ENCODE peak calls at places on chromosomes 11 and 22, in six cellular contexts. R is sigmoid colon; N is HTR-8/SVneo; S is small intestine; Y is IMR-90; U is CD4-positive, alpha-beta T cell. F is an unnamed sample.

GRCh38 chr22:27108425-27109114 is 451.2 kb downstream of the MIAT start:
- DNase-seq in N (no peak), U (no peak), R (peak), S (peak), Y (no peak), F (peak)

GRCh38 chr11:64564947-64565889 is 25.8 kb upstream of the SLC22A12 start:
- DNase-seq in N (no peak), S (no peak), Y (no peak), U (no peak), R (no peak), F (no peak)

GRCh38 chr22:44200451-44200850 is 19.7 kb downstream of the PARVG start:
- DNase-seq in S (no peak), R (peak), Y (no peak), N (no peak), U (no peak), F (no peak)

GRCh38 chr22:46757104-46757503 is 5.3 kb upstream of the TBC1D22A start:
- DNase-seq in Y (no peak), N (no peak), S (no peak), R (no peak), U (no peak), F (no peak)

GRCh38 chr11:73295259-73295995 is 12.6 kb upstream of the ARHGEF17 start:
- DNase-seq in N (peak), R (no peak), U (peak), Y (peak), S (peak), F (peak)

GRCh38 chr11:96112192-96113099 is 188.5 kb upstream of the MTMR2 start:
- DNase-seq in Y (peak), N (no peak), U (no peak), S (no peak), R (no peak), F (peak)

GRCh38 chr11:20337526-20338154 is 25.9 kb upstream of the HTATIP2 start:
- DNase-seq in Y (peak), R (no peak), N (peak), U (no peak), S (no peak), F (peak)

GRCh38 chr11:17224727-17225126 is 16.9 kb upstream of the PIK3C2A start:
- DNase-seq in R (no peak), Y (no peak), U (no peak), N (no peak), S (no peak), F (peak)

GRCh38 chr11:3167143-3168119 is 2.3 kb upstream of the OSBPL5 start:
- DNase-seq in N (no peak), Y (no peak), R (no peak), S (no peak), U (no peak), F (no peak)

GRCh38 chr22:37176464-37177061 is 11.5 kb downstream of the C1QTNF6 start:
- DNase-seq in Y (peak), S (peak), N (no peak), U (no peak), R (peak), F (peak)

GRCh38 chr11:118341749-118342489 is 586 bp downstream of the CD3D start:
- DNase-seq in N (no peak), U (no peak), R (no peak), Y (no peak), S (no peak), F (no peak)

GRCh38 chr11:35419713-35420333 is 465 bp upstream of the SLC1A2 start:
- DNase-seq in R (no peak), Y (no peak), U (no peak), S (no peak), N (no peak), F (peak)

GRCh38 chr22:28759861-28760560 is 12.5 kb upstream of the CCDC117 start:
- DNase-seq in S (no peak), N (no peak), R (no peak), U (no peak), Y (peak), F (peak)

GRCh38 chr11:118074785-118075184 is 2.1 kb upstream of the TMPRSS4 start:
- DNase-seq in R (no peak), Y (no peak), S (peak), N (no peak), U (no peak), F (no peak)

GRCh38 chr11:69380921-69381581 is 87.1 kb downstream of the MYEOV start:
- DNase-seq in N (no peak), U (no peak), S (no peak), R (peak), Y (no peak), F (no peak)

GRCh38 chr22:47174671-47175111 is 412.2 kb downstream of the TBC1D22A start:
- DNase-seq in Y (no peak), S (no peak), N (no peak), U (no peak), R (peak), F (no peak)

GRCh38 chr11:93972790-93973189 is 48.4 kb upstream of the HEPHL1 start:
- DNase-seq in N (no peak), S (no peak), R (no peak), Y (no peak), U (no peak), F (no peak)

GRCh38 chr11:12792590-12792989 is 118.4 kb downstream of the TEAD1 start:
- DNase-seq in S (no peak), R (no peak), Y (peak), U (no peak), N (no peak), F (peak)

GRCh38 chr11:58577441-58578135 is 1.3 kb upstream of the ZFP91 start:
- DNase-seq in Y (peak), S (no peak), N (peak), R (peak), U (peak), F (peak)

GRCh38 chr11:44751066-44751465 is 24.3 kb downstream of the TSPAN18 start:
- DNase-seq in S (no peak), N (no peak), Y (no peak), R (no peak), U (no peak), F (no peak)

GRCh38 chr11:77119531-77119936 is 8.5 kb upstream of the MYO7A start:
- DNase-seq in U (no peak), Y (no peak), N (no peak), S (no peak), R (no peak), F (no peak)

GRCh38 chr11:126661051-126661450 is 305.6 kb downstream of the ST3GAL4 start:
- DNase-seq in Y (no peak), R (no peak), U (no peak), S (no peak), N (no peak), F (no peak)

GRCh38 chr11:120034881-120035620 is 102.9 kb downstream of the TRIM29 start:
- DNase-seq in S (no peak), R (no peak), Y (no peak), N (no peak), U (no peak), F (no peak)

GRCh38 chr11:116792144-116792868 is 627 bp upstream of the APOA5 start:
- DNase-seq in N (no peak), U (no peak), S (no peak), Y (no peak), R (no peak), F (no peak)

GRCh38 chr11:90434858-90435257 is 212.0 kb upstream of the CHORDC1 start:
- DNase-seq in U (no peak), Y (no peak), S (peak), R (no peak), N (no peak), F (peak)

GRCh38 chr11:120314861-120315260 is 10.2 kb upstream of the TLCD5 start:
- DNase-seq in Y (no peak), N (no peak), S (no peak), R (no peak), U (no peak), F (no peak)

GRCh38 chr22:23781065-23781464 is 5.7 kb upstream of the SMARCB1 start:
- DNase-seq in R (no peak), S (no peak), U (no peak), Y (no peak), N (no peak), F (no peak)

GRCh38 chr22:48106215-48106614 is 1343.8 kb downstream of the TBC1D22A start:
- DNase-seq in Y (no peak), N (no peak), R (no peak), S (no peak), U (no peak), F (no peak)

GRCh38 chr11:110598725-110599124 is 113.5 kb downstream of the ARHGAP20 start:
- DNase-seq in S (no peak), Y (no peak), N (no peak), U (no peak), R (peak), F (no peak)

GRCh38 chr11:68090706-68091105 is 30.5 kb downstream of the CHKA start:
- DNase-seq in R (no peak), N (no peak), Y (peak), S (peak), U (no peak), F (peak)

F was measured in choroid plexus epithelial cell.